ENCODE peak calls at places on chromosome 7, in four cellular contexts. One of them, this sample, is unnamed.

GRCh38 chr7:120402801-120403200 is 129.8 kb downstream of the KCND2 start:
- DNase-seq in smooth muscle cell of the brain vasculature: no peak
- DNase-seq in heart right ventricle: no peak
- DNase-seq in activated T-cell treated with anti-CD3 and anti-CD28 coated beads, Interleukin-2, amount 50 U/mL, for 72 hours: no peak
- DNase-seq in this sample: no peak

GRCh38 chr7:87413951-87414381 is 61.5 kb downstream of the ABCB4 start:
- DNase-seq in smooth muscle cell of the brain vasculature: no peak
- DNase-seq in heart right ventricle: no peak
- DNase-seq in activated T-cell treated with anti-CD3 and anti-CD28 coated beads, Interleukin-2, amount 50 U/mL, for 72 hours: no peak
- DNase-seq in this sample: peak

GRCh38 chr7:153941061-153941460 is 111.1 kb upstream of the DPP6 start:
- DNase-seq in smooth muscle cell of the brain vasculature: no peak
- DNase-seq in heart right ventricle: no peak
- DNase-seq in activated T-cell treated with anti-CD3 and anti-CD28 coated beads, Interleukin-2, amount 50 U/mL, for 72 hours: no peak
- DNase-seq in this sample: no peak

GRCh38 chr7:132436121-132436520 is 140.1 kb downstream of the PLXNA4 start:
- DNase-seq in smooth muscle cell of the brain vasculature: no peak
- DNase-seq in heart right ventricle: no peak
- DNase-seq in activated T-cell treated with anti-CD3 and anti-CD28 coated beads, Interleukin-2, amount 50 U/mL, for 72 hours: no peak
- DNase-seq in this sample: no peak

GRCh38 chr7:116864084-116864483 is 1.7 kb downstream of the CAPZA2 start:
- DNase-seq in smooth muscle cell of the brain vasculature: no peak
- DNase-seq in heart right ventricle: no peak
- DNase-seq in activated T-cell treated with anti-CD3 and anti-CD28 coated beads, Interleukin-2, amount 50 U/mL, for 72 hours: no peak
- DNase-seq in this sample: no peak

GRCh38 chr7:115099906-115100305 is 178.0 kb downstream of the MDFIC start:
- DNase-seq in smooth muscle cell of the brain vasculature: no peak
- DNase-seq in heart right ventricle: no peak
- DNase-seq in activated T-cell treated with anti-CD3 and anti-CD28 coated beads, Interleukin-2, amount 50 U/mL, for 72 hours: no peak
- DNase-seq in this sample: no peak

GRCh38 chr7:36951257-36951697 is 227.0 kb upstream of the AOAH start:
- DNase-seq in smooth muscle cell of the brain vasculature: no peak
- DNase-seq in heart right ventricle: no peak
- DNase-seq in activated T-cell treated with anti-CD3 and anti-CD28 coated beads, Interleukin-2, amount 50 U/mL, for 72 hours: no peak
- DNase-seq in this sample: no peak

GRCh38 chr7:76225379-76225778 is 23.7 kb downstream of the SRRM3 start:
- DNase-seq in smooth muscle cell of the brain vasculature: no peak
- DNase-seq in heart right ventricle: peak
- DNase-seq in activated T-cell treated with anti-CD3 and anti-CD28 coated beads, Interleukin-2, amount 50 U/mL, for 72 hours: peak
- DNase-seq in this sample: no peak

GRCh38 chr7:107267138-107267537 is 98.3 kb downstream of the HBP1 start:
- DNase-seq in smooth muscle cell of the brain vasculature: no peak
- DNase-seq in heart right ventricle: no peak
- DNase-seq in activated T-cell treated with anti-CD3 and anti-CD28 coated beads, Interleukin-2, amount 50 U/mL, for 72 hours: no peak
- DNase-seq in this sample: no peak

GRCh38 chr7:157793973-157794763 is 457.4 kb downstream of the DNAJB6 start:
- DNase-seq in smooth muscle cell of the brain vasculature: no peak
- DNase-seq in heart right ventricle: no peak
- DNase-seq in activated T-cell treated with anti-CD3 and anti-CD28 coated beads, Interleukin-2, amount 50 U/mL, for 72 hours: no peak
- DNase-seq in this sample: no peak

GRCh38 chr7:28748934-28749584 is 209.1 kb downstream of the TRIL start:
- DNase-seq in smooth muscle cell of the brain vasculature: no peak
- DNase-seq in heart right ventricle: no peak
- DNase-seq in activated T-cell treated with anti-CD3 and anti-CD28 coated beads, Interleukin-2, amount 50 U/mL, for 72 hours: no peak
- DNase-seq in this sample: peak

GRCh38 chr7:137953692-137954470 is 48.0 kb downstream of the CREB3L2 start:
- DNase-seq in smooth muscle cell of the brain vasculature: peak
- DNase-seq in heart right ventricle: no peak
- DNase-seq in activated T-cell treated with anti-CD3 and anti-CD28 coated beads, Interleukin-2, amount 50 U/mL, for 72 hours: no peak
- DNase-seq in this sample: peak

GRCh38 chr7:136555933-136556332 is 312.5 kb upstream of the CHRM2 start:
- DNase-seq in smooth muscle cell of the brain vasculature: no peak
- DNase-seq in heart right ventricle: no peak
- DNase-seq in activated T-cell treated with anti-CD3 and anti-CD28 coated beads, Interleukin-2, amount 50 U/mL, for 72 hours: no peak
- DNase-seq in this sample: no peak

GRCh38 chr7:107232568-107233090 is 63.8 kb downstream of the HBP1 start:
- DNase-seq in smooth muscle cell of the brain vasculature: peak
- DNase-seq in heart right ventricle: no peak
- DNase-seq in activated T-cell treated with anti-CD3 and anti-CD28 coated beads, Interleukin-2, amount 50 U/mL, for 72 hours: no peak
- DNase-seq in this sample: no peak

GRCh38 chr7:25779002-25779546 is 372.9 kb upstream of the NFE2L3 start:
- DNase-seq in smooth muscle cell of the brain vasculature: no peak
- DNase-seq in heart right ventricle: no peak
- DNase-seq in activated T-cell treated with anti-CD3 and anti-CD28 coated beads, Interleukin-2, amount 50 U/mL, for 72 hours: no peak
- DNase-seq in this sample: no peak

GRCh38 chr7:129517931-129518330 is 15.6 kb downstream of the SMKR1 start:
- DNase-seq in smooth muscle cell of the brain vasculature: no peak
- DNase-seq in heart right ventricle: no peak
- DNase-seq in activated T-cell treated with anti-CD3 and anti-CD28 coated beads, Interleukin-2, amount 50 U/mL, for 72 hours: no peak
- DNase-seq in this sample: no peak

GRCh38 chr7:77537595-77538185 is 595 bp downstream of the PTPN12 start:
- DNase-seq in smooth muscle cell of the brain vasculature: no peak
- DNase-seq in heart right ventricle: peak
- DNase-seq in activated T-cell treated with anti-CD3 and anti-CD28 coated beads, Interleukin-2, amount 50 U/mL, for 72 hours: peak
- DNase-seq in this sample: no peak

GRCh38 chr7:20218261-20218660 is 1.1 kb upstream of the MACC1 start:
- DNase-seq in smooth muscle cell of the brain vasculature: no peak
- DNase-seq in heart right ventricle: no peak
- DNase-seq in activated T-cell treated with anti-CD3 and anti-CD28 coated beads, Interleukin-2, amount 50 U/mL, for 72 hours: no peak
- DNase-seq in this sample: no peak

GRCh38 chr7:79495544-79496272 is 42.2 kb upstream of the MAGI2 start:
- DNase-seq in smooth muscle cell of the brain vasculature: no peak
- DNase-seq in heart right ventricle: no peak
- DNase-seq in activated T-cell treated with anti-CD3 and anti-CD28 coated beads, Interleukin-2, amount 50 U/mL, for 72 hours: no peak
- DNase-seq in this sample: no peak

This sample was measured in COLO829.